ENCODE peak calls at places on chromosomes 7 and 10, in nine cellular contexts. One of them, this sample, is unnamed.

GRCh38 chr7:22356855-22357310 is at the start of gene RAPGEF5:
- DNase-seq in cardiac fibroblast: peak
- DNase-seq in heart right ventricle: peak
- DNase-seq in ovary: no peak
- DNase-seq in body of pancreas: peak
- DNase-seq in HL-60: no peak
- DNase-seq in PC-3: peak
- DNase-seq in heart left ventricle: no peak
- DNase-seq in nephron progenitor cell: peak
- DNase-seq in this sample: peak

GRCh38 chr7:135121868-135122267 is 26.0 kb upstream of the TMEM140 start:
- DNase-seq in heart left ventricle: peak
- DNase-seq in cardiac fibroblast: no peak
- DNase-seq in ovary: no peak
- DNase-seq in body of pancreas: no peak
- DNase-seq in nephron progenitor cell: no peak
- DNase-seq in PC-3: no peak
- DNase-seq in HL-60: no peak
- DNase-seq in heart right ventricle: peak
- DNase-seq in this sample: no peak

GRCh38 chr7:44380179-44380830 is 54.9 kb upstream of the CAMK2B start:
- DNase-seq in ovary: no peak
- DNase-seq in PC-3: no peak
- DNase-seq in HL-60: no peak
- DNase-seq in cardiac fibroblast: no peak
- DNase-seq in heart left ventricle: no peak
- DNase-seq in heart right ventricle: no peak
- DNase-seq in body of pancreas: no peak
- DNase-seq in nephron progenitor cell: no peak
- DNase-seq in this sample: no peak

GRCh38 chr7:37732253-37732652 is 48.7 kb downstream of the GPR141 start:
- DNase-seq in PC-3: peak
- DNase-seq in HL-60: peak
- DNase-seq in heart right ventricle: peak
- DNase-seq in ovary: no peak
- DNase-seq in body of pancreas: peak
- DNase-seq in heart left ventricle: peak
- DNase-seq in cardiac fibroblast: peak
- DNase-seq in nephron progenitor cell: peak
- DNase-seq in this sample: no peak

GRCh38 chr10:109952526-109952925 is 29.2 kb upstream of the XPNPEP1 start:
- DNase-seq in ovary: no peak
- DNase-seq in heart right ventricle: no peak
- DNase-seq in PC-3: no peak
- DNase-seq in body of pancreas: no peak
- DNase-seq in cardiac fibroblast: no peak
- DNase-seq in heart left ventricle: no peak
- DNase-seq in nephron progenitor cell: no peak
- DNase-seq in HL-60: no peak
- DNase-seq in this sample: no peak

GRCh38 chr7:50476953-50477625 is 26.9 kb upstream of the FIGNL1 start:
- DNase-seq in PC-3: no peak
- DNase-seq in nephron progenitor cell: no peak
- DNase-seq in heart left ventricle: no peak
- DNase-seq in body of pancreas: no peak
- DNase-seq in cardiac fibroblast: no peak
- DNase-seq in heart right ventricle: no peak
- DNase-seq in ovary: no peak
- DNase-seq in HL-60: no peak
- DNase-seq in this sample: no peak

GRCh38 chr7:148507741-148508285 is 82.8 kb upstream of the C7orf33 start:
- DNase-seq in body of pancreas: no peak
- DNase-seq in PC-3: no peak
- DNase-seq in HL-60: no peak
- DNase-seq in cardiac fibroblast: no peak
- DNase-seq in nephron progenitor cell: no peak
- DNase-seq in ovary: no peak
- DNase-seq in heart right ventricle: no peak
- DNase-seq in heart left ventricle: no peak
- DNase-seq in this sample: no peak

GRCh38 chr10:76675951-76676587 is 961.5 kb downstream of the KCNMA1 start:
- DNase-seq in heart left ventricle: no peak
- DNase-seq in heart right ventricle: peak
- DNase-seq in HL-60: no peak
- DNase-seq in cardiac fibroblast: peak
- DNase-seq in ovary: no peak
- DNase-seq in PC-3: peak
- DNase-seq in body of pancreas: no peak
- DNase-seq in nephron progenitor cell: no peak
- DNase-seq in this sample: no peak

GRCh38 chr10:86450806-86451603 is 70.6 kb downstream of the WAPL start:
- DNase-seq in ovary: no peak
- DNase-seq in body of pancreas: no peak
- DNase-seq in HL-60: no peak
- DNase-seq in nephron progenitor cell: no peak
- DNase-seq in PC-3: no peak
- DNase-seq in cardiac fibroblast: no peak
- DNase-seq in heart right ventricle: no peak
- DNase-seq in heart left ventricle: no peak
- DNase-seq in this sample: no peak

GRCh38 chr7:105972276-105972675 is 9.2 kb downstream of the CDHR3 start:
- DNase-seq in HL-60: no peak
- DNase-seq in heart left ventricle: no peak
- DNase-seq in PC-3: no peak
- DNase-seq in body of pancreas: no peak
- DNase-seq in heart right ventricle: no peak
- DNase-seq in ovary: no peak
- DNase-seq in cardiac fibroblast: no peak
- DNase-seq in nephron progenitor cell: no peak
- DNase-seq in this sample: no peak

GRCh38 chr7:24851791-24852190 is 94.5 kb upstream of the GSDME start:
- DNase-seq in cardiac fibroblast: no peak
- DNase-seq in nephron progenitor cell: no peak
- DNase-seq in body of pancreas: no peak
- DNase-seq in heart left ventricle: no peak
- DNase-seq in ovary: no peak
- DNase-seq in PC-3: peak
- DNase-seq in HL-60: no peak
- DNase-seq in heart right ventricle: no peak
- DNase-seq in this sample: no peak

GRCh38 chr7:11427686-11428273 is 404.2 kb downstream of the THSD7A start:
- DNase-seq in HL-60: peak
- DNase-seq in ovary: no peak
- DNase-seq in cardiac fibroblast: peak
- DNase-seq in body of pancreas: peak
- DNase-seq in nephron progenitor cell: peak
- DNase-seq in heart left ventricle: no peak
- DNase-seq in PC-3: peak
- DNase-seq in heart right ventricle: no peak
- DNase-seq in this sample: no peak

GRCh38 chr10:98790817-98791216 is 344.1 kb upstream of the HPS1 start:
- DNase-seq in body of pancreas: no peak
- DNase-seq in cardiac fibroblast: peak
- DNase-seq in ovary: no peak
- DNase-seq in PC-3: peak
- DNase-seq in HL-60: no peak
- DNase-seq in heart left ventricle: no peak
- DNase-seq in heart right ventricle: no peak
- DNase-seq in nephron progenitor cell: no peak
- DNase-seq in this sample: no peak
- TF ChIP-seq CTCF in body of pancreas: no peak
- TF ChIP-seq CTCF in cardiac fibroblast: no peak
- TF ChIP-seq CTCF in ovary: no peak
- TF ChIP-seq CTCF in PC-3: peak
- TF ChIP-seq CTCF in HL-60: no peak
- TF ChIP-seq CTCF in heart left ventricle: no peak
- TF ChIP-seq CTCF in heart right ventricle: no peak
- TF ChIP-seq CTCF in nephron progenitor cell: peak
- TF ChIP-seq CTCF in this sample: peak

GRCh38 chr7:146544748-146545147 is 428.1 kb downstream of the CNTNAP2 start:
- DNase-seq in cardiac fibroblast: no peak
- DNase-seq in heart right ventricle: no peak
- DNase-seq in heart left ventricle: no peak
- DNase-seq in body of pancreas: no peak
- DNase-seq in nephron progenitor cell: no peak
- DNase-seq in HL-60: no peak
- DNase-seq in PC-3: no peak
- DNase-seq in ovary: no peak
- DNase-seq in this sample: no peak

DNA sequence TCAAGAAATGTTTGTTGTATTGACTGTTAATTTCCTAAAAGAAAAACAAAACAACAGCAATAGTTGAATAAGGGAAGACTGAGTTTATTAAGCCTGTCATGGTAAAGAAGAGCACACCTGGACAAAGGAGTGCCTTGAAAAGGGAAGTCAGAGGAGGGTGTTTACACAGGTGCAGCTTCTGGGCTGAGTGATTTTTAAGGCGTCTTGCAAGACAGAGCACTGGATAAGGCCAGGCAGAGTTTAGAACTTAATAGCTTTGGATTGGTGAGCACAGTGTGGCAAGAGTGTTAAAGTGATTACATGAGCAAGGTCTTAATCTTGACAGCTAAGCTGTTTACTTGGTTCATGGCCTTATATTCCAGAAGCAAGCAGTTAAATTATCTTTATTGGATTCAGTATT is 423.2 kb downstream of the CNTNAP2 start:
- DNase-seq in nephron progenitor cell: peak
- DNase-seq in cardiac fibroblast: no peak
- DNase-seq in heart left ventricle: no peak
- DNase-seq in PC-3: no peak
- DNase-seq in HL-60: no peak
- DNase-seq in heart right ventricle: no peak
- DNase-seq in body of pancreas: no peak
- DNase-seq in ovary: no peak
- DNase-seq in this sample: no peak
- TF ChIP-seq CTCF in nephron progenitor cell: no peak
- TF ChIP-seq CTCF in cardiac fibroblast: no peak
- TF ChIP-seq CTCF in heart left ventricle: no peak
- TF ChIP-seq CTCF in PC-3: no peak
- TF ChIP-seq CTCF in HL-60: no peak
- TF ChIP-seq CTCF in heart right ventricle: no peak
- TF ChIP-seq CTCF in body of pancreas: no peak
- TF ChIP-seq CTCF in ovary: no peak
- TF ChIP-seq CTCF in this sample: no peak

GRCh38 chr7:96415293-96415940 is 93.5 kb upstream of the SLC25A13 start:
- DNase-seq in ovary: no peak
- DNase-seq in HL-60: no peak
- DNase-seq in heart right ventricle: no peak
- DNase-seq in PC-3: no peak
- DNase-seq in nephron progenitor cell: peak
- DNase-seq in body of pancreas: no peak
- DNase-seq in heart left ventricle: no peak
- DNase-seq in cardiac fibroblast: no peak
- DNase-seq in this sample: no peak
- TF ChIP-seq CTCF in ovary: no peak
- TF ChIP-seq CTCF in HL-60: no peak
- TF ChIP-seq CTCF in heart right ventricle: no peak
- TF ChIP-seq CTCF in PC-3: no peak
- TF ChIP-seq CTCF in nephron progenitor cell: no peak
- TF ChIP-seq CTCF in body of pancreas: no peak
- TF ChIP-seq CTCF in heart left ventricle: no peak
- TF ChIP-seq CTCF in cardiac fibroblast: no peak
- TF ChIP-seq CTCF in this sample: no peak

GRCh38 chr7:26085771-26086170 is 66.2 kb upstream of the NFE2L3 start:
- DNase-seq in HL-60: no peak
- DNase-seq in body of pancreas: no peak
- DNase-seq in nephron progenitor cell: no peak
- DNase-seq in cardiac fibroblast: no peak
- DNase-seq in PC-3: no peak
- DNase-seq in ovary: no peak
- DNase-seq in heart right ventricle: no peak
- DNase-seq in heart left ventricle: no peak
- DNase-seq in this sample: no peak

GRCh38 chr7:26078437-26079362 is 73.3 kb upstream of the NFE2L3 start:
- DNase-seq in heart right ventricle: peak
- DNase-seq in nephron progenitor cell: peak
- DNase-seq in heart left ventricle: peak
- DNase-seq in body of pancreas: peak
- DNase-seq in HL-60: peak
- DNase-seq in ovary: peak
- DNase-seq in cardiac fibroblast: peak
- DNase-seq in PC-3: peak
- DNase-seq in this sample: peak

GRCh38 chr7:26084418-26084817 is 67.6 kb upstream of the NFE2L3 start:
- DNase-seq in HL-60: no peak
- DNase-seq in body of pancreas: no peak
- DNase-seq in nephron progenitor cell: no peak
- DNase-seq in ovary: no peak
- DNase-seq in heart left ventricle: no peak
- DNase-seq in heart right ventricle: no peak
- DNase-seq in PC-3: no peak
- DNase-seq in cardiac fibroblast: no peak
- DNase-seq in this sample: no peak

GRCh38 chr7:26083113-26083512 is 68.9 kb upstream of the NFE2L3 start:
- DNase-seq in nephron progenitor cell: no peak
- DNase-seq in cardiac fibroblast: no peak
- DNase-seq in heart left ventricle: no peak
- DNase-seq in HL-60: no peak
- DNase-seq in ovary: no peak
- DNase-seq in body of pancreas: no peak
- DNase-seq in PC-3: peak
- DNase-seq in heart right ventricle: no peak
- DNase-seq in this sample: no peak

GRCh38 chr7:26081627-26082026 is 70.4 kb upstream of the NFE2L3 start:
- DNase-seq in cardiac fibroblast: no peak
- DNase-seq in nephron progenitor cell: no peak
- DNase-seq in body of pancreas: no peak
- DNase-seq in PC-3: peak
- DNase-seq in heart right ventricle: no peak
- DNase-seq in HL-60: no peak
- DNase-seq in ovary: no peak
- DNase-seq in heart left ventricle: no peak
- DNase-seq in this sample: no peak
- TF ChIP-seq CTCF in cardiac fibroblast: no peak
- TF ChIP-seq CTCF in nephron progenitor cell: no peak
- TF ChIP-seq CTCF in body of pancreas: no peak
- TF ChIP-seq CTCF in PC-3: no peak
- TF ChIP-seq CTCF in heart right ventricle: no peak
- TF ChIP-seq CTCF in HL-60: no peak
- TF ChIP-seq CTCF in ovary: no peak
- TF ChIP-seq CTCF in heart left ventricle: no peak
- TF ChIP-seq CTCF in this sample: no peak

DNA sequence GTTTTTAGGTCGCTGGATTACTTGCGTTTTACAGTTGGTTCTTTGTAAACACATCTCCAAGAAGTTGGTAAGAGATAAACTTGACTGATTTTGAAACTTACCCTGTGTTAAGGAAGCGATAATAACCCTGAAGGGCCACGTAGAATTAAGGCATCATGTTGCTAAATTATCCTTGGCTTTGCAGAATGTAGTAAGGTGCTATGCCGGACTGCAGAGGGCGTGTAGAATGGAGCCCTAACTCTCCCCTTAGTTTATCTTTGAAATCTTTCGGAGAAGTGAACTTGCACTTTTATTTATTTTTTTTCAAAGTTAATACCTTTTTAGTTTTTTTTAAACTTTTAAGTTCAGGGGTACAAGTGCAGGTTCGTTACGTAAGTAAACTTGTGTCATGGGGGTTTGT is 208.8 kb upstream of the DKK1 start:
- DNase-seq in ovary: no peak
- DNase-seq in PC-3: no peak
- DNase-seq in heart right ventricle: no peak
- DNase-seq in body of pancreas: no peak
- DNase-seq in nephron progenitor cell: no peak
- DNase-seq in heart left ventricle: no peak
- DNase-seq in HL-60: no peak
- DNase-seq in cardiac fibroblast: no peak
- DNase-seq in this sample: no peak
- TF ChIP-seq CTCF in ovary: no peak
- TF ChIP-seq CTCF in PC-3: peak
- TF ChIP-seq CTCF in heart right ventricle: no peak
- TF ChIP-seq CTCF in body of pancreas: no peak
- TF ChIP-seq CTCF in nephron progenitor cell: no peak
- TF ChIP-seq CTCF in heart left ventricle: no peak
- TF ChIP-seq CTCF in HL-60: no peak
- TF ChIP-seq CTCF in cardiac fibroblast: no peak
- TF ChIP-seq CTCF in this sample: no peak